ENCODE peak calls at places on chromosomes 3 and 15, in ten cellular contexts. F is ovary, H is A549, I is transverse colon, Z is right lobe of liver, O is K562, U is stomach, G is GM12878, T is prostate gland, K is H1. X is an unnamed sample.

GRCh38 chr15:83282859-83283812 is 1.3 kb downstream of the BNC1 start:
- DNase-seq in F (peak), H (no peak), I (no peak), Z (no peak), O (no peak), U (no peak), G (no peak), T (no peak), K (peak), X (peak)

GRCh38 chr15:99343836-99344551 is 92.7 kb downstream of the LRRC28 start:
- DNase-seq in F (peak), H (peak), I (peak), Z (no peak), O (no peak), U (no peak), G (no peak), T (no peak), K (peak), X (peak)

GRCh38 chr3:172622916-172623700 is 87.8 kb downstream of the NCEH1 start:
- DNase-seq in F (no peak), H (peak), I (peak), Z (no peak), O (no peak), U (peak), G (no peak), T (peak), K (no peak), X (peak)

GRCh38 chr15:31256385-31257265 is 70.0 kb upstream of the KLF13 start:
- DNase-seq in F (no peak), H (no peak), I (peak), Z (no peak), O (no peak), U (no peak), G (no peak), T (no peak), K (no peak), X (no peak)

GRCh38 chr15:40340740-40341400 is at the start of gene CCDC9B:
- DNase-seq in F (peak), H (peak), I (peak), Z (peak), O (peak), U (peak), G (no peak), T (peak), K (peak), X (peak)

GRCh38 chr15:100879461-100880138 is at the start of gene ALDH1A3:
- DNase-seq in F (peak), H (peak), I (peak), Z (no peak), O (no peak), U (no peak), G (no peak), T (peak), K (no peak), X (peak)

GRCh38 chr15:92655178-92655995 is at the start of gene FAM174B:
- DNase-seq in F (peak), H (peak), I (peak), Z (no peak), O (no peak), U (peak), G (no peak), T (peak), K (peak), X (peak)

GRCh38 chr3:188720636-188721035 is 451.1 kb upstream of the TPRG1 start:
- DNase-seq in F (no peak), H (peak), I (no peak), Z (peak), O (no peak), U (no peak), G (no peak), T (no peak), K (no peak), X (no peak)

GRCh38 chr3:169562988-169563774 is 100.3 kb downstream of the MECOM start:
- DNase-seq in F (no peak), H (peak), I (no peak), Z (no peak), O (no peak), U (no peak), G (no peak), T (no peak), K (no peak), X (no peak)

GRCh38 chr3:49611714-49612113 is 57.4 kb downstream of the BSN start:
- DNase-seq in F (no peak), H (no peak), I (no peak), Z (no peak), O (no peak), U (no peak), G (no peak), T (no peak), K (no peak), X (no peak)

GRCh38 chr15:72227192-72227586 is 3.8 kb downstream of the PKM start:
- DNase-seq in F (no peak), H (peak), I (no peak), Z (no peak), O (no peak), U (no peak), G (peak), T (no peak), K (no peak), X (no peak)

GRCh38 chr15:98428253-98428989 is 219.9 kb upstream of the IGF1R start:
- DNase-seq in F (peak), H (peak), I (peak), Z (peak), O (peak), U (peak), G (no peak), T (peak), K (peak), X (peak)

GRCh38 chr3:11548721-11549131 is 95.0 kb downstream of the VGLL4 start:
- DNase-seq in F (peak), H (no peak), I (peak), Z (peak), O (no peak), U (peak), G (no peak), T (no peak), K (no peak), X (no peak)

GRCh38 chr3:58565621-58566397 is 11.4 kb downstream of the FAM107A start:
- DNase-seq in F (no peak), H (no peak), I (no peak), Z (peak), O (no peak), U (no peak), G (no peak), T (no peak), K (peak), X (no peak)

GRCh38 chr3:151987893-151988292 is 114.5 kb downstream of the SUCNR1 start:
- DNase-seq in F (no peak), H (no peak), I (no peak), Z (no peak), O (no peak), U (no peak), G (no peak), T (no peak), K (no peak), X (no peak)

GRCh38 chr3:180898572-180898971 is 13.9 kb upstream of the FXR1 start:
- DNase-seq in F (no peak), H (no peak), I (no peak), Z (no peak), O (no peak), U (no peak), G (no peak), T (no peak), K (no peak), X (no peak)

GRCh38 chr3:126481808-126482502 is 6.3 kb upstream of the ZXDC start:
- DNase-seq in F (no peak), H (no peak), I (peak), Z (peak), O (no peak), U (no peak), G (no peak), T (no peak), K (no peak), X (peak)

GRCh38 chr3:154886437-154886836 is 193.7 kb upstream of the MME start:
- DNase-seq in F (no peak), H (no peak), I (no peak), Z (no peak), O (no peak), U (no peak), G (no peak), T (no peak), K (no peak), X (no peak)

GRCh38 chr15:27358751-27359434 is 387.9 kb downstream of the GABRG3 start:
- DNase-seq in F (no peak), H (peak), I (no peak), Z (no peak), O (peak), U (no peak), G (no peak), T (no peak), K (peak), X (peak)

GRCh38 chr15:72857331-72858065 is 73.9 kb upstream of the ADPGK start:
- DNase-seq in F (no peak), H (no peak), I (no peak), Z (no peak), O (no peak), U (no peak), G (no peak), T (no peak), K (peak), X (no peak)

GRCh38 chr3:136351905-136352304 is 101.8 kb downstream of the PCCB start:
- DNase-seq in F (no peak), H (no peak), I (no peak), Z (no peak), O (no peak), U (no peak), G (no peak), T (no peak), K (no peak), X (no peak)

GRCh38 chr3:11611271-11611893 is 32.3 kb downstream of the VGLL4 start:
- DNase-seq in F (no peak), H (no peak), I (no peak), Z (no peak), O (no peak), U (no peak), G (no peak), T (no peak), K (no peak), X (no peak)

DNA sequence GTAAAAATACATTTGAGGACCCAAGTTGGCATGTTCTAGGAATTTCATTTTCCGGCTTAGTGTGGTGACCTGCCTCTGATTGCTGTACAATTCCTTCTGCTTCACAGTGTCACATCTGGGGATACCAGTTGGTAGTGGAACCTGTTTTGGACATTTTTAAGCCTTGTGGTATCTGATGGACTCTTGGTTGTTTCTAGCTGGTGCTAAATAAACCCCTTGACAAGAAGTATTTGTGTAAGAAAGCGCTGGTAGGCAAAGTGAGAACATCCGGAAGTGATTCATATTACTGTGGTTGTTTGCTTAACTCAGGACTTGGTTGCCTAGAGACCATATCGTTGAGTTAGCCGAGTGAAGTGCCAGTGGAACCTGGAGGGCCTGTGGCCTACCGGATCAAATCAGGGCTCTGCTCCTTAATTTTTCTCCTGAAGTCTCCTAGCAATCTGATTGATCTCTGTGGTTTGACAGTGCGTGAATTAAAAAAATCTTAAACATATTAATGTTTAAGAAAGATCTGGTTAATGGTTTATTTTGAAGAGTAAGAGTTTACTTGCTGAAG is 12.8 kb downstream of the IQGAP1 start:
- DNase-seq in F (peak), H (peak), I (peak), Z (no peak), O (peak), U (peak), G (peak), T (peak), K (no peak), X (peak)
- H3K4me3 ChIP-seq in F (no peak), H (peak), I (peak), Z (no peak), O (no peak), U (no peak), G (peak), T (no peak), K (no peak), X (no peak)

GRCh38 chr3:184711366-184712247 is at the start of gene MAGEF1:
- DNase-seq in F (peak), H (peak), I (peak), Z (peak), O (peak), U (peak), G (peak), T (peak), K (peak), X (peak)
- TF ChIP-seq POLR2A in F (peak), H (peak), I (peak), Z (peak), O (peak), U (no peak), G (peak), T (peak), K (peak), X (no peak)

GRCh38 chr3:120770891-120771290 is 28.3 kb downstream of the GTF2E1 start:
- DNase-seq in F (no peak), H (no peak), I (no peak), Z (no peak), O (no peak), U (no peak), G (no peak), T (no peak), K (no peak), X (no peak)
- H3K4me3 ChIP-seq in F (no peak), H (no peak), I (no peak), Z (no peak), O (no peak), U (no peak), G (no peak), T (no peak), K (no peak), X (no peak)

DNA sequence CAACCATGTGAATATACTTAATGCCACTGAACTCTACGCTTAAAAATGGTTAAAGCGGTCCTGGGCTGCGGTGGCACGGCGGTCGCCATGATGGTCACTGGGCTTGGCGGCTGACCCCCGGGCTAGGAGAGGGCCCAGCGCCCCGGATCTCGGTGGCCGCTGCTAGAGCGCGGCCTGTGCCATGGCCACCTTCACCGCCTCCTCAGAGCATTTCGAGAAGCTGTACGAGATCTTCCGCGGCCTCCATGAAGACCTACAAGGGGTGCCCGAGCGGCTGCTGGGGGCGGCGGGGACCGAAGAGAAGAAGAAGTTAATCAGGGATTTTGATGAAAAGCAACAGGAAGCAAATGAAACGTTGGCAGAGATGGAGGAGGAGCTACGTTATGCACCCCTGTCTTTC is 35.6 kb upstream of the TBC1D23 start:
- DNase-seq in F (no peak), H (no peak), I (no peak), Z (no peak), O (no peak), U (no peak), G (no peak), T (no peak), K (no peak), X (no peak)
- TF ChIP-seq POLR2A in F (no peak), H (no peak), I (no peak), Z (no peak), O (no peak), U (no peak), G (no peak), T (no peak), K (no peak), X (no peak)

X was measured in testis.